ENCODE peak calls at places on chromosomes 11 and 22, in seven cellular contexts. One of them, this sample, is unnamed.

GRCh38 chr11:120212259-120212888 is 1.5 kb downstream of the OAF start:
- DNase-seq in HL-60: no peak
- DNase-seq in mesenchymal stem cell: peak; percentile 29
- DNase-seq in BE2C: no peak
- DNase-seq in A172: no peak
- DNase-seq in choroid plexus epithelial cell: no peak
- DNase-seq in ACHN: no peak
- DNase-seq in this sample: no peak

GRCh38 chr11:128691802-128692749 is 1.8 kb upstream of the FLI1 start:
- DNase-seq in HL-60: no peak
- DNase-seq in mesenchymal stem cell: peak; percentile 30
- DNase-seq in BE2C: no peak
- DNase-seq in A172: no peak
- DNase-seq in choroid plexus epithelial cell: no peak
- DNase-seq in ACHN: no peak
- DNase-seq in this sample: no peak

GRCh38 chr11:110184974-110185597 is 91.9 kb downstream of the ZC3H12C start:
- DNase-seq in HL-60: no peak
- DNase-seq in mesenchymal stem cell: peak; percentile 45
- DNase-seq in BE2C: no peak
- DNase-seq in A172: no peak
- DNase-seq in choroid plexus epithelial cell: peak; percentile 99
- DNase-seq in ACHN: no peak
- DNase-seq in this sample: no peak

GRCh38 chr22:48568736-48569330 is 1258.8 kb downstream of the BRD1 start:
- DNase-seq in HL-60: no peak
- DNase-seq in mesenchymal stem cell: no peak
- DNase-seq in BE2C: no peak
- DNase-seq in A172: no peak
- DNase-seq in choroid plexus epithelial cell: no peak
- DNase-seq in ACHN: no peak
- DNase-seq in this sample: no peak

GRCh38 chr11:108697872-108698473 is 33.1 kb downstream of the DDX10 start:
- DNase-seq in HL-60: no peak
- DNase-seq in mesenchymal stem cell: peak; percentile 75
- DNase-seq in BE2C: peak; percentile 59
- DNase-seq in A172: peak; percentile 43
- DNase-seq in choroid plexus epithelial cell: peak; percentile 93
- DNase-seq in ACHN: peak; percentile 63
- DNase-seq in this sample: no peak

GRCh38 chr11:2277933-2278523 is 7.6 kb upstream of the ASCL2 start:
- DNase-seq in HL-60: no peak
- DNase-seq in mesenchymal stem cell: no peak
- DNase-seq in BE2C: no peak
- DNase-seq in A172: no peak
- DNase-seq in choroid plexus epithelial cell: no peak
- DNase-seq in ACHN: no peak
- DNase-seq in this sample: peak; percentile 67

GRCh38 chr11:117839936-117840813 is 15.6 kb upstream of the FXYD2 start:
- DNase-seq in HL-60: no peak
- DNase-seq in mesenchymal stem cell: no peak
- DNase-seq in BE2C: no peak
- DNase-seq in A172: no peak
- DNase-seq in choroid plexus epithelial cell: no peak
- DNase-seq in ACHN: no peak
- DNase-seq in this sample: peak; percentile 62

GRCh38 chr22:30262917-30263741 is 3.5 kb downstream of the OSM start:
- DNase-seq in HL-60: no peak
- DNase-seq in mesenchymal stem cell: peak; percentile 65
- DNase-seq in BE2C: peak; percentile 87
- DNase-seq in A172: no peak
- DNase-seq in choroid plexus epithelial cell: peak; percentile 63
- DNase-seq in ACHN: peak; percentile 72
- DNase-seq in this sample: no peak

GRCh38 chr11:9550209-9550628 is 23.3 kb upstream of the WEE1 start:
- DNase-seq in HL-60: no peak
- DNase-seq in mesenchymal stem cell: no peak
- DNase-seq in BE2C: no peak
- DNase-seq in A172: no peak
- DNase-seq in choroid plexus epithelial cell: no peak
- DNase-seq in ACHN: no peak
- DNase-seq in this sample: no peak

GRCh38 chr22:33652596-33652995 is 267.7 kb downstream of the LARGE1 start:
- DNase-seq in HL-60: no peak
- DNase-seq in mesenchymal stem cell: peak; percentile 52
- DNase-seq in BE2C: no peak
- DNase-seq in A172: peak; percentile 59
- DNase-seq in choroid plexus epithelial cell: no peak
- DNase-seq in ACHN: no peak
- DNase-seq in this sample: no peak

This sample was measured in coronary artery.